ENCODE peak calls at places on chromosomes 11 and 22, in nine cellular contexts. N, P, X, B, Y, Q, T, I and D are unnamed samples.

GRCh38 chr11:46554205-46555162 is 39.3 kb downstream of the AMBRA1 start:
- DNase-seq in X (no peak), B (no peak), P (peak; percentile 85), Y (no peak), Q (no peak), T (peak; percentile 84), I (no peak), N (peak; percentile 81), D (no peak)

GRCh38 chr22:44587911-44588310 is 89.9 kb upstream of the RTL6 start:
- DNase-seq in I (no peak), T (no peak), P (no peak), N (no peak), X (no peak), Q (no peak), Y (no peak), B (no peak), D (no peak)

GRCh38 chr22:28899199-28899853 is 16.0 kb downstream of the ZNRF3 start:
- DNase-seq in B (no peak), Q (no peak), T (no peak), P (peak; percentile 32), Y (no peak), X (no peak), I (no peak), N (no peak), D (no peak)

GRCh38 chr11:134069426-134069921 is 602 bp downstream of the JAM3 start:
- DNase-seq in B (no peak), P (no peak), X (peak; percentile 60), T (no peak), N (peak; percentile 34), I (no peak), Q (no peak), Y (peak; percentile 55), D (no peak)

GRCh38 chr11:67167086-67167485 is 48.0 kb downstream of the KDM2A start:
- DNase-seq in B (no peak), T (no peak), Q (no peak), P (no peak), I (no peak), N (no peak), X (no peak), Y (no peak), D (no peak)

GRCh38 chr11:61855939-61856730 is 28.0 kb downstream of the FADS2 start:
- DNase-seq in X (no peak), I (no peak), Y (no peak), N (no peak), B (no peak), T (no peak), P (no peak), Q (no peak), D (no peak)

GRCh38 chr11:7907121-7907520 is 23.9 kb downstream of the OR10A6 start:
- DNase-seq in P (no peak), X (no peak), I (no peak), T (no peak), B (no peak), Y (no peak), N (no peak), Q (no peak), D (no peak)

GRCh38 chr11:67996622-67997459 is 7.1 kb downstream of the UNC93B1 start:
- DNase-seq in T (peak; percentile 92), N (peak; percentile 54), Y (no peak), X (peak; percentile 80), P (peak; percentile 46), Q (no peak), B (peak; percentile 74), I (no peak), D (no peak)

GRCh38 chr11:33725496-33725895 is 10.7 kb downstream of the CD59 start:
- DNase-seq in B (no peak), Q (no peak), X (no peak), I (no peak), N (no peak), Y (no peak), P (no peak), T (no peak), D (no peak)

GRCh38 chr11:8384199-8384821 is 120.6 kb upstream of the LMO1 start:
- DNase-seq in T (peak; percentile 22), N (peak; percentile 65), I (no peak), P (peak; percentile 42), Y (no peak), Q (no peak), X (peak; percentile 40), B (no peak), D (no peak)

GRCh38 chr11:61270354-61271070 is 24.6 kb downstream of the VWCE start:
- DNase-seq in B (no peak), N (no peak), Q (no peak), Y (no peak), P (peak; percentile 47), I (no peak), X (no peak), T (no peak), D (no peak)

GRCh38 chr22:33919591-33920501 is at the start of gene LARGE1:
- DNase-seq in X (peak; percentile 63), T (peak; percentile 3), N (peak; percentile 47), I (no peak), Q (no peak), B (peak; percentile 55), P (peak; percentile 29), Y (peak; percentile 43), D (peak; percentile 8)

GRCh38 chr11:74579577-74580270 is 12.7 kb upstream of the POLD3 start:
- DNase-seq in T (no peak), Q (peak; percentile 32), X (no peak), B (no peak), I (no peak), Y (no peak), P (no peak), N (no peak), D (no peak)

GRCh38 chr22:37176464-37177061 is 11.5 kb downstream of the C1QTNF6 start:
- DNase-seq in P (peak; percentile 86), X (no peak), N (peak; percentile 89), T (no peak), Y (peak; percentile 78), B (peak; percentile 56), I (no peak), Q (no peak), D (no peak)

GRCh38 chr22:40348025-40348658 is 1.8 kb downstream of the ADSL start:
- DNase-seq in P (peak; percentile 69), N (peak; percentile 78), X (peak; percentile 35), I (peak; percentile 39), Q (no peak), B (peak; percentile 71), Y (no peak), T (peak; percentile 57), D (peak; percentile 58)

GRCh38 chr11:15941206-15941770 is 415.1 kb downstream of the SOX6 start:
- DNase-seq in I (no peak), B (peak; percentile 78), T (no peak), N (peak; percentile 66), Q (no peak), Y (peak; percentile 30), X (peak; percentile 72), P (no peak), D (peak; percentile 55)

GRCh38 chr22:22427542-22428065 is 80.9 kb downstream of the ZNF280B start:
- DNase-seq in P (no peak), Y (no peak), X (no peak), Q (no peak), I (no peak), B (no peak), T (no peak), N (no peak), D (no peak)

GRCh38 chr11:64285885-64286800 is 495 bp downstream of the GPR137 start:
- DNase-seq in B (no peak), Q (peak; percentile 54), T (peak; percentile 56), P (no peak), N (no peak), I (no peak), X (no peak), Y (no peak), D (no peak)

GRCh38 chr11:107232451-107232850 is 214.2 kb upstream of the GUCY1A2 start:
- DNase-seq in X (no peak), P (no peak), N (no peak), I (no peak), Y (no peak), B (no peak), Q (no peak), T (no peak), D (no peak)

GRCh38 chr11:58286249-58286648 is 18.2 kb upstream of the OR10W1 start:
- DNase-seq in N (peak; percentile 30), Q (peak; percentile 11), X (no peak), Y (no peak), T (peak; percentile 47), P (peak; percentile 9), I (no peak), B (no peak), D (no peak)

GRCh38 chr11:93248602-93249001 is 50.8 kb upstream of the SLC36A4 start:
- DNase-seq in Y (no peak), P (peak; percentile 26), T (no peak), B (no peak), N (peak; percentile 12), Q (no peak), I (no peak), X (no peak), D (no peak)

GRCh38 chr22:25682071-25682470 is 59.9 kb upstream of the MYO18B start:
- DNase-seq in X (no peak), Q (no peak), Y (no peak), P (no peak), B (no peak), I (no peak), T (no peak), N (no peak), D (no peak)

GRCh38 chr11:32200448-32200847 is 109.6 kb downstream of the RCN1 start:
- DNase-seq in Y (no peak), N (no peak), T (no peak), Q (no peak), P (no peak), X (no peak), B (peak; percentile 34), I (no peak), D (no peak)

GRCh38 chr11:17280494-17281127 is 4.1 kb downstream of the NUCB2 start:
- DNase-seq in T (no peak), N (no peak), B (no peak), Q (no peak), X (no peak), P (peak; percentile 56), I (no peak), Y (no peak), D (no peak)